ENCODE peak calls at places on chromosomes 2 and 18, in six cellular contexts. One of them, this sample, is unnamed.

GRCh38 chr2:136932700-136933099 is 167.4 kb downstream of the THSD7B start:
- DNase-seq in MM.1S: no peak
- DNase-seq in suprapubic skin: no peak
- DNase-seq in upper lobe of left lung: no peak
- DNase-seq in GM12865: peak
- DNase-seq in HCT116: no peak
- DNase-seq in this sample: no peak

GRCh38 chr2:230439590-230439989 is 23.6 kb downstream of the SP100 start:
- DNase-seq in MM.1S: no peak
- DNase-seq in suprapubic skin: no peak
- DNase-seq in upper lobe of left lung: no peak
- DNase-seq in GM12865: peak
- DNase-seq in HCT116: no peak
- DNase-seq in this sample: no peak

GRCh38 chr18:74082476-74083070 is 65.1 kb downstream of the FBXO15 start:
- DNase-seq in MM.1S: peak
- DNase-seq in suprapubic skin: no peak
- DNase-seq in upper lobe of left lung: peak
- DNase-seq in GM12865: peak
- DNase-seq in HCT116: peak
- DNase-seq in this sample: no peak

GRCh38 chr2:207072579-207072978 is 93.2 kb downstream of the KLF7 start:
- DNase-seq in MM.1S: no peak
- DNase-seq in suprapubic skin: no peak
- DNase-seq in upper lobe of left lung: no peak
- DNase-seq in GM12865: no peak
- DNase-seq in HCT116: no peak
- DNase-seq in this sample: no peak

GRCh38 chr2:109582928-109583895 is 30.6 kb downstream of the SEPTIN10 start:
- DNase-seq in MM.1S: peak
- DNase-seq in suprapubic skin: no peak
- DNase-seq in upper lobe of left lung: no peak
- DNase-seq in GM12865: peak
- DNase-seq in HCT116: no peak
- DNase-seq in this sample: no peak

GRCh38 chr2:190216829-190217228 is 102.8 kb downstream of the HIBCH start:
- DNase-seq in MM.1S: peak
- DNase-seq in suprapubic skin: no peak
- DNase-seq in upper lobe of left lung: peak
- DNase-seq in GM12865: peak
- DNase-seq in HCT116: no peak
- DNase-seq in this sample: no peak

GRCh38 chr2:239355139-239355538 is 45.7 kb downstream of the HDAC4 start:
- DNase-seq in MM.1S: no peak
- DNase-seq in suprapubic skin: no peak
- DNase-seq in upper lobe of left lung: no peak
- DNase-seq in GM12865: no peak
- DNase-seq in HCT116: no peak
- DNase-seq in this sample: no peak

GRCh38 chr2:200963129-200963917 is at the start of gene ORC2:
- DNase-seq in MM.1S: peak
- DNase-seq in suprapubic skin: peak
- DNase-seq in upper lobe of left lung: peak
- DNase-seq in GM12865: peak
- DNase-seq in HCT116: peak
- DNase-seq in this sample: peak

GRCh38 chr2:23385748-23386421 is 906 bp downstream of the KLHL29 start:
- DNase-seq in MM.1S: no peak
- DNase-seq in suprapubic skin: no peak
- DNase-seq in upper lobe of left lung: peak
- DNase-seq in GM12865: peak
- DNase-seq in HCT116: no peak
- DNase-seq in this sample: no peak

GRCh38 chr2:105403241-105403784 is 4.5 kb upstream of the FHL2 start:
- DNase-seq in MM.1S: no peak
- DNase-seq in suprapubic skin: no peak
- DNase-seq in upper lobe of left lung: no peak
- DNase-seq in GM12865: no peak
- DNase-seq in HCT116: no peak
- DNase-seq in this sample: peak

GRCh38 chr2:636649-637405 is 40.4 kb downstream of the TMEM18 start:
- DNase-seq in MM.1S: no peak
- DNase-seq in suprapubic skin: peak
- DNase-seq in upper lobe of left lung: peak
- DNase-seq in GM12865: peak
- DNase-seq in HCT116: peak
- DNase-seq in this sample: peak

GRCh38 chr2:229416116-229416694 is 145.1 kb upstream of the PID1 start:
- DNase-seq in MM.1S: no peak
- DNase-seq in suprapubic skin: peak
- DNase-seq in upper lobe of left lung: peak
- DNase-seq in GM12865: no peak
- DNase-seq in HCT116: no peak
- DNase-seq in this sample: peak

GRCh38 chr2:74922592-74923227 is 35.7 kb upstream of the POLE4 start:
- DNase-seq in MM.1S: no peak
- DNase-seq in suprapubic skin: no peak
- DNase-seq in upper lobe of left lung: no peak
- DNase-seq in GM12865: no peak
- DNase-seq in HCT116: no peak
- DNase-seq in this sample: no peak

GRCh38 chr2:119682578-119682977 is 3.6 kb downstream of the TMEM177 start:
- DNase-seq in MM.1S: no peak
- DNase-seq in suprapubic skin: no peak
- DNase-seq in upper lobe of left lung: peak
- DNase-seq in GM12865: no peak
- DNase-seq in HCT116: no peak
- DNase-seq in this sample: no peak

GRCh38 chr2:119681868-119682220 is 2.8 kb downstream of the TMEM177 start:
- DNase-seq in MM.1S: no peak
- DNase-seq in suprapubic skin: no peak
- DNase-seq in upper lobe of left lung: no peak
- DNase-seq in GM12865: no peak
- DNase-seq in HCT116: no peak
- DNase-seq in this sample: no peak

GRCh38 chr2:119683074-119683716 is 4.2 kb downstream of the TMEM177 start:
- DNase-seq in MM.1S: no peak
- DNase-seq in suprapubic skin: no peak
- DNase-seq in upper lobe of left lung: no peak
- DNase-seq in GM12865: no peak
- DNase-seq in HCT116: no peak
- DNase-seq in this sample: no peak

GRCh38 chr2:119684553-119684952 is 5.6 kb downstream of the TMEM177 start:
- DNase-seq in MM.1S: no peak
- DNase-seq in suprapubic skin: no peak
- DNase-seq in upper lobe of left lung: no peak
- DNase-seq in GM12865: no peak
- DNase-seq in HCT116: no peak
- DNase-seq in this sample: no peak

DNA sequence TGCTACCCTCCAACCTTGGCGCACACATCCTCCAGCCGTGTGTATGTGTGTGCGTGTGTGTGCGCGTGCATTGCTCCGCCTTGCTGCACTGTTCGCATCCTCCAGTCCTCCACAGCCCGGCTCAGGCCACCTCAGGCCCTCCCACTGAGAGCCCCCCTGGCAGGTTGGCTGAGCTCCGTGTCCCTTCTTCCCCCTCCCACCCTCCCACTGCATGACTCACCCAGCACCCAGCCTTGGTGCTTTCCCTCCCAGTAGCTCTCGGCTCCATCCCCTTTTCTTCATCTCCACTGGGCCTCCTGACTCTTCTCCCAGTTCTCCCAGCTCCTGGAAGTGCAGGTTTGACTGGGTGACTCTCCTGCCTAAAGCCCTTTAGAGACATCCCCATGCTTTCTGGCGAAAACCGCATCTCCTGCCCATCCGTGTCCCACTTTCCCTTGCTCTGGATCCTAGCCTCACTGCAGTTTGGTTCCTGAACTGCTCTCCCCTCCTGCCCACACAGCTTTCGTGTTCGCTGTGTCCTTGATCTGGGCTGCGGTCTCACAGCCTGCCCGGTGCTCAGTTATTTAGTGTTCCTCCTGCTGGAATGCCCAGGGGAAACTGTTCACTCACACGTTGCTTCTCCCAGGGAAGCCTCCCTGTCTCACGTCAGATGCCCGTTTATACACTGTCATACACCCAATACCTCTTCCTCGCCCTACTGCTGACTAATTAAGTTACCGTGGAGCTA is 4.9 kb downstream of the TMEM177 start:
- DNase-seq in MM.1S: no peak
- DNase-seq in suprapubic skin: no peak
- DNase-seq in upper lobe of left lung: no peak
- DNase-seq in GM12865: no peak
- DNase-seq in HCT116: no peak
- DNase-seq in this sample: no peak
- H3K4me3 ChIP-seq in MM.1S: no peak
- H3K4me3 ChIP-seq in suprapubic skin: no peak
- H3K4me3 ChIP-seq in upper lobe of left lung: no peak
- H3K4me3 ChIP-seq in GM12865: no peak
- H3K4me3 ChIP-seq in HCT116: no peak
- H3K4me3 ChIP-seq in this sample: no peak

GRCh38 chr18:31511098-31511497 is 13.1 kb downstream of the DSG2 start:
- DNase-seq in MM.1S: no peak
- DNase-seq in suprapubic skin: no peak
- DNase-seq in upper lobe of left lung: no peak
- DNase-seq in GM12865: no peak
- DNase-seq in HCT116: no peak
- DNase-seq in this sample: no peak
- TF ChIP-seq CTCF in MM.1S: no peak
- TF ChIP-seq CTCF in suprapubic skin: no peak
- TF ChIP-seq CTCF in upper lobe of left lung: no peak
- TF ChIP-seq CTCF in GM12865: peak
- TF ChIP-seq CTCF in HCT116: peak
- TF ChIP-seq CTCF in this sample: peak

DNA sequence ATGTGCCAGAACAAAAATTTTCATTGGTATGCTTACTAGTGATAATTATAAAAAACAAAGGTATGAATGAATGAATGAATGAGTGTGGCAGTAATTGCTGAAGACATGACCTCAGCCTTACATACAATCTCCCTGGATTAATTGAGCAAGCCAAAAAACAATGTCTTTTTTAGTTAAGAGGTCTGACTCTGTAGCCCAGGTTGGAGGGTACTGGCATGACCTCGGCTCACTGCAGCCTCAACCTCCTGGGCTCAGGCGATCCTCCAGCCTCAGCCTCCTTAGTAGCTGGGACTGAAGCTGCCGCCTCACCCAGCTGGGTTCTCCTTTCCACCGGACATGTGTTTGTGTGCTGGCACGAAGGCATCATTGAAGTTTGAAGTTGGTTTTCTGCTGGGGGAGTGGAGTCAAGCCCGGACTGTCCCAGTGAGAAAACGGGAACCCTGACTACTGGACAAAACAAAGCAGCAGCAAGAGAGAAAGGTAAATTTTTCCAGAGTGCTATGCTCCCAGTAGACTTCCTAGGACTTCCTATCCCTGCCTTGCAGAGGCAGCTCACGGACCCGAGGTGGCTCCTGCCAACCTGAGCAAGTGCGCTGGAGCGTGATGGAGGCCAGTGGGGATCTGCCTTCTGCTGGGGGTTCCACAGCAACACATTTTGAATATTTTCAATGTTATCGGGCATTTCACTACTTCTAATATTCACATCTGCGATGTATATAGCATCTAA is 6.4 kb upstream of the IMP4 start:
- DNase-seq in MM.1S: no peak
- DNase-seq in suprapubic skin: no peak
- DNase-seq in upper lobe of left lung: no peak
- DNase-seq in GM12865: no peak
- DNase-seq in HCT116: no peak
- DNase-seq in this sample: no peak
- H3K4me3 ChIP-seq in MM.1S: no peak
- H3K4me3 ChIP-seq in suprapubic skin: no peak
- H3K4me3 ChIP-seq in upper lobe of left lung: no peak
- H3K4me3 ChIP-seq in GM12865: no peak
- H3K4me3 ChIP-seq in HCT116: no peak
- H3K4me3 ChIP-seq in this sample: no peak

GRCh38 chr18:49166327-49166726 is 215.6 kb upstream of the SMAD7 start:
- DNase-seq in MM.1S: no peak
- DNase-seq in suprapubic skin: no peak
- DNase-seq in upper lobe of left lung: no peak
- DNase-seq in GM12865: no peak
- DNase-seq in HCT116: no peak
- DNase-seq in this sample: no peak

GRCh38 chr18:49161627-49162026 is 210.9 kb upstream of the SMAD7 start:
- DNase-seq in MM.1S: no peak
- DNase-seq in suprapubic skin: no peak
- DNase-seq in upper lobe of left lung: no peak
- DNase-seq in GM12865: peak
- DNase-seq in HCT116: no peak
- DNase-seq in this sample: no peak

GRCh38 chr18:49164738-49165137 is 214.0 kb upstream of the SMAD7 start:
- DNase-seq in MM.1S: no peak
- DNase-seq in suprapubic skin: no peak
- DNase-seq in upper lobe of left lung: no peak
- DNase-seq in GM12865: no peak
- DNase-seq in HCT116: no peak
- DNase-seq in this sample: no peak

GRCh38 chr18:49160075-49160930 is 209.5 kb upstream of the SMAD7 start:
- DNase-seq in MM.1S: no peak
- DNase-seq in suprapubic skin: no peak
- DNase-seq in upper lobe of left lung: no peak
- DNase-seq in GM12865: no peak
- DNase-seq in HCT116: no peak
- DNase-seq in this sample: no peak

GRCh38 chr18:49162226-49162848 is 211.6 kb upstream of the SMAD7 start:
- DNase-seq in MM.1S: no peak
- DNase-seq in suprapubic skin: no peak
- DNase-seq in upper lobe of left lung: no peak
- DNase-seq in GM12865: peak
- DNase-seq in HCT116: no peak
- DNase-seq in this sample: no peak
- TF ChIP-seq CTCF in MM.1S: no peak
- TF ChIP-seq CTCF in suprapubic skin: no peak
- TF ChIP-seq CTCF in upper lobe of left lung: no peak
- TF ChIP-seq CTCF in GM12865: no peak
- TF ChIP-seq CTCF in HCT116: no peak
- TF ChIP-seq CTCF in this sample: peak

DNA sequence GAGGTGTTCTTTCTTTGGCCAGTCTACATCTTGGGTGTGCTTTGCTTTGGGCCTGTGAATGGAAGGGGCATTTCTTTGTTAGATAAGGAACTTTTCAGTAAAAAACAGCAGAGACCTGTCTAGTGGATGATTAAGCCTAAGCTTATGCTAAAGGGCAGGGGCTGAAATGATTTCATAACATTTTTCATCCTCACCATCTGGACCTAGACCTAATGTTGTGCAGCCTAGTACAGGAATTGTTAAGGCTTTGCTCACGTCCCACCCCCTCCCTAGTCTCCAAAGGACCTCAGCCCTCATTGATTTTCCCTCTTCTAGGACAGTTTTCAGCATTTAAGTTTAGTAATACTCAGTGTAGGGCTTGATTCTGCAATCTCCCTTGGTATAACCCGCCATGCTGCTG is 111.8 kb downstream of the PRKCE start:
- DNase-seq in MM.1S: no peak
- DNase-seq in suprapubic skin: no peak
- DNase-seq in upper lobe of left lung: no peak
- DNase-seq in GM12865: no peak
- DNase-seq in HCT116: no peak
- DNase-seq in this sample: no peak
- H3K4me3 ChIP-seq in MM.1S: no peak
- H3K4me3 ChIP-seq in suprapubic skin: no peak
- H3K4me3 ChIP-seq in upper lobe of left lung: no peak
- H3K4me3 ChIP-seq in GM12865: no peak
- H3K4me3 ChIP-seq in HCT116: no peak
- H3K4me3 ChIP-seq in this sample: no peak

GRCh38 chr2:68722712-68723111 is 11.9 kb upstream of the ARHGAP25 start:
- DNase-seq in MM.1S: no peak
- DNase-seq in suprapubic skin: no peak
- DNase-seq in upper lobe of left lung: no peak
- DNase-seq in GM12865: no peak
- DNase-seq in HCT116: peak
- DNase-seq in this sample: no peak
- TF ChIP-seq CTCF in MM.1S: peak
- TF ChIP-seq CTCF in suprapubic skin: no peak
- TF ChIP-seq CTCF in upper lobe of left lung: no peak
- TF ChIP-seq CTCF in GM12865: no peak
- TF ChIP-seq CTCF in HCT116: peak
- TF ChIP-seq CTCF in this sample: no peak